ENCODE peak calls at places on chromosomes 6 and 20, in four cellular contexts. C is Calu3, A is H9, M is left ventricle myocardium inferior. H is an unnamed sample.

GRCh38 chr20:53032021-53033001 is 60.2 kb downstream of the TSHZ2 start:
- DNase-seq in C (no peak), A (no peak), M (no peak), H (peak)

GRCh38 chr6:32852844-32853540 is 512 bp downstream of the TAP1 start:
- DNase-seq in C (peak), A (peak), M (peak), H (peak)

GRCh38 chr20:47357296-47358051 is 975 bp upstream of the ZMYND8 start:
- DNase-seq in C (peak), A (peak), M (peak), H (peak)

GRCh38 chr6:169960531-169960890 is 209.1 kb downstream of the ERMARD start:
- DNase-seq in C (no peak), A (no peak), M (no peak), H (no peak)

GRCh38 chr6:109794201-109794926 is 103.3 kb downstream of the FIG4 start:
- DNase-seq in C (no peak), A (no peak), M (no peak), H (no peak)

GRCh38 chr20:35296101-35296554 is 3.9 kb upstream of the FAM83C start:
- DNase-seq in C (no peak), A (no peak), M (no peak), H (peak)

GRCh38 chr6:48766349-48766748 is 655.4 kb upstream of the PTCHD4 start:
- DNase-seq in C (peak), A (no peak), M (no peak), H (no peak)

GRCh38 chr6:133396225-133396624 is 155.1 kb downstream of the EYA4 start:
- DNase-seq in C (no peak), A (no peak), M (no peak), H (no peak)

GRCh38 chr6:136035378-136036070 is 184.0 kb downstream of the PDE7B start:
- DNase-seq in C (no peak), A (no peak), M (no peak), H (no peak)

GRCh38 chr6:30037182-30037788 is 23.8 kb upstream of the POLR1H start:
- DNase-seq in C (no peak), A (no peak), M (no peak), H (no peak)

GRCh38 chr6:89369009-89369408 is 16.5 kb upstream of the UBE2J1 start:
- DNase-seq in C (peak), A (peak), M (peak), H (no peak)

GRCh38 chr6:16800942-16801341 is 39.7 kb upstream of the ATXN1 start:
- DNase-seq in C (no peak), A (no peak), M (no peak), H (no peak)

GRCh38 chr20:19767070-19767469 is 9.0 kb downstream of the RIN2 start:
- DNase-seq in C (no peak), A (no peak), M (no peak), H (no peak)

GRCh38 chr6:22570185-22570551 is 802 bp downstream of the HDGFL1 start:
- DNase-seq in C (no peak), A (peak), M (no peak), H (no peak)

GRCh38 chr20:32605167-32605656 is 20.1 kb upstream of the NOL4L start:
- DNase-seq in C (no peak), A (no peak), M (no peak), H (no peak)

GRCh38 chr6:99589290-99589672 is 17.4 kb upstream of the PRDM13 start:
- DNase-seq in C (peak), A (peak), M (no peak), H (no peak)

GRCh38 chr20:59819496-59820203 is 113.8 kb downstream of the SYCP2 start:
- DNase-seq in C (no peak), A (peak), M (no peak), H (peak)

GRCh38 chr6:108570518-108570917 is 9.8 kb downstream of the FOXO3 start:
- DNase-seq in C (no peak), A (no peak), M (no peak), H (no peak)

GRCh38 chr6:33822575-33823395 is 19.0 kb upstream of the MLN start:
- DNase-seq in C (peak), A (peak), M (no peak), H (no peak)

GRCh38 chr20:44856847-44857448 is 28.6 kb upstream of the YWHAB start:
- DNase-seq in C (no peak), A (no peak), M (no peak), H (no peak)

GRCh38 chr6:47061631-47062300 is 19.6 kb upstream of the ADGRF1 start:
- DNase-seq in C (no peak), A (no peak), M (no peak), H (no peak)

GRCh38 chr20:651713-652610 is 1.0 kb downstream of the SRXN1 start:
- DNase-seq in C (no peak), A (no peak), M (no peak), H (no peak)

GRCh38 chr6:35044145-35044745 is 96.9 kb downstream of the TCP11 start:
- DNase-seq in C (no peak), A (peak), M (no peak), H (no peak)

GRCh38 chr6:78639505-78640110 is 227.7 kb upstream of the IRAK1BP1 start:
- DNase-seq in C (no peak), A (no peak), M (no peak), H (no peak)

GRCh38 chr6:160071805-160072687 is 49.6 kb upstream of the SLC22A1 start:
- DNase-seq in C (no peak), A (no peak), M (no peak), H (no peak)

GRCh38 chr6:37288247-37288646 is 30.3 kb upstream of the TMEM217 start:
- DNase-seq in C (no peak), A (no peak), M (no peak), H (no peak)

GRCh38 chr6:15026832-15027231 is 219.0 kb upstream of the JARID2 start:
- DNase-seq in C (no peak), A (no peak), M (no peak), H (no peak)

GRCh38 chr6:13307508-13307995 is 20.8 kb downstream of the TBC1D7 start:
- DNase-seq in C (no peak), A (no peak), M (no peak), H (no peak)

GRCh38 chr6:163414117-163414366 is 476 bp upstream of the QKI start:
- DNase-seq in C (no peak), A (no peak), M (no peak), H (no peak)

GRCh38 chr6:22536111-22536510 is 33.3 kb upstream of the HDGFL1 start:
- DNase-seq in C (no peak), A (no peak), M (no peak), H (no peak)

GRCh38 chr6:121884056-121884455 is 448.6 kb downstream of the GJA1 start:
- DNase-seq in C (no peak), A (no peak), M (no peak), H (no peak)

GRCh38 chr6:12383448-12383847 is 93.3 kb downstream of the EDN1 start:
- DNase-seq in C (no peak), A (no peak), M (no peak), H (no peak)

GRCh38 chr6:168226832-168227434 is 92.6 kb downstream of the DACT2 start:
- DNase-seq in C (no peak), A (no peak), M (no peak), H (no peak)

GRCh38 chr6:111691345-111692225 is 85.9 kb upstream of the TRAF3IP2 start:
- DNase-seq in C (no peak), A (no peak), M (no peak), H (no peak)

GRCh38 chr6:154882107-154882506 is 113.0 kb upstream of the TIAM2 start:
- DNase-seq in C (no peak), A (no peak), M (no peak), H (no peak)

GRCh38 chr6:25599516-25600060 is 52.4 kb upstream of the SCGN start:
- DNase-seq in C (no peak), A (no peak), M (no peak), H (no peak)

GRCh38 chr20:34111057-34111711 is 859 bp downstream of the EIF2S2 start:
- DNase-seq in C (peak), A (no peak), M (no peak), H (no peak)

GRCh38 chr6:20319520-20320357 is 81.9 kb upstream of the E2F3 start:
- DNase-seq in C (no peak), A (no peak), M (no peak), H (peak)

GRCh38 chr6:75098709-75099108 is 107.1 kb downstream of the COL12A1 start:
- DNase-seq in C (peak), A (no peak), M (peak), H (peak)

GRCh38 chr20:43102394-43102793 is 87.3 kb downstream of the PTPRT start:
- DNase-seq in C (peak), A (peak), M (no peak), H (no peak)
- TF ChIP-seq CTCF in C (no peak), A (peak), M (no peak), H (no peak)

DNA sequence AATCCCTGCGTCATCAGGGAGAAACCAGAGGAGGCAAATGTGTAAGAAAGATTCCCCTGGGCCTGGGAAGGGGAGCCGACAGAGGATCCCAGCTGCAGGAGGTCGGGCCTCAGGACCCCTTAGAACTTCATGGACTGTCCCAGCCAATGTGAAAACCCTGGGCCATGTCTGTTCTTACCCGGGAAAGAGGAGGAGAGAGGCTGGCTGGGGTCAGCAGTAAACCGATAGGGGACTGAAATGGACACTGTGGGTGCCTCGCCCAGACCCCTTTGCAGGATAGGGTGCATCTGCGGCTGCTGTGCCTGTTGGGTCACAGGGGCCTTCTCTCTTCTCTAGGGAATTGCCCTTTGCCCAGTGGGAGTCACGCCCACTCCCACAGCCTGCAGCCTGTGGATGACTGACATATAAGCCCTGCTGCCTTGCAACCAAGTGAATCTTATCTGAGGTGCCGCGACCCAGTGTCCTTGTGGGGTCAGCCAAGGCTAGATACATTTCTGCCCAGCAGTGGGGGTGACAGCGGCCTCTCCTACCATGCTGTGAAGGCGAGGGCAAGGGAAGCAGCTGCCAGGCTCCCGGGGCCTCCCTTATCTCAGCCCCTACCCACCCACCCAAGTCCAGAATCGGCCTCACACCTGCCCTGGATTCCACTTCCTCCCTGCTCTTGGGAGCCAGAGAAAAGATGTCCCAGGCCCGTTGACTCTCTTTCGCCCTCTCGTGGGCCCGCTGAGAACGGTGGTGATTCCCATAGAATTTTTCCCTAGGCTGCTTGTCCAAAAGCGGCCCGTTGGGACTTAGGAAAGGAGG is 76.2 kb upstream of the RNF24 start:
- DNase-seq in C (peak), A (peak), M (peak), H (no peak)
- TF ChIP-seq CTCF in C (peak), A (peak), M (peak), H (peak)

GRCh38 chr20:16245879-16246278 is 327.4 kb downstream of the KIF16B start:
- DNase-seq in C (no peak), A (no peak), M (no peak), H (no peak)

GRCh38 chr20:16243470-16243869 is 329.8 kb downstream of the KIF16B start:
- DNase-seq in C (no peak), A (no peak), M (no peak), H (no peak)

GRCh38 chr20:16240355-16240754 is 332.9 kb downstream of the KIF16B start:
- DNase-seq in C (no peak), A (no peak), M (no peak), H (no peak)

GRCh38 chr20:16246870-16247269 is 326.4 kb downstream of the KIF16B start:
- DNase-seq in C (no peak), A (no peak), M (no peak), H (no peak)

DNA sequence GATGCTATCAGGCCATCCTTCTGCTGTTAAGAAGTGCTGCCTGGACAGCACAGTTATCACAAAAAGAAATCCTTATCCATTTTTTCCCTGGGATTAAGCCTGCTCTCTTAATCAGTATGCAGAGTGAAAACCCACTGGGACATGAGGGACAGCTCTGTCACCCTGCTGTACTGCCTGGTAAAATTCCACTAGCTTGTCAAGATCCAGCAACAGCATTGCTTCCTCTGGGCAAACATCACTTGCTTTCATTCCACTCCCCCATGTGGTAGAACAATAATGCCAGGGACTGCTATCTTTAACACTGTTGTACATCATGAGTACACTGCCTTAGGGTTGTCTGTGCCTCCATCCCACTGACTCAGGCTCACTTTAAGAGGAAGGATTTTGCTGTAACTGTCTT is 331.3 kb downstream of the KIF16B start:
- DNase-seq in C (no peak), A (no peak), M (no peak), H (no peak)
- TF ChIP-seq CTCF in C (no peak), A (peak), M (peak), H (no peak)

GRCh38 chr20:12906401-12906800 is 102.4 kb upstream of the SPTLC3 start:
- DNase-seq in C (no peak), A (no peak), M (no peak), H (no peak)
- TF ChIP-seq CTCF in C (no peak), A (no peak), M (no peak), H (no peak)

GRCh38 chr6:82073484-82073883 is 174.1 kb downstream of the IBTK start:
- DNase-seq in C (no peak), A (no peak), M (no peak), H (no peak)

GRCh38 chr6:82078286-82078908 is 169.1 kb downstream of the IBTK start:
- DNase-seq in C (no peak), A (no peak), M (no peak), H (no peak)

GRCh38 chr6:82072771-82073170 is 174.8 kb downstream of the IBTK start:
- DNase-seq in C (no peak), A (no peak), M (no peak), H (peak)

GRCh38 chr6:82080767-82081166 is 166.8 kb downstream of the IBTK start:
- DNase-seq in C (no peak), A (no peak), M (no peak), H (no peak)

DNA sequence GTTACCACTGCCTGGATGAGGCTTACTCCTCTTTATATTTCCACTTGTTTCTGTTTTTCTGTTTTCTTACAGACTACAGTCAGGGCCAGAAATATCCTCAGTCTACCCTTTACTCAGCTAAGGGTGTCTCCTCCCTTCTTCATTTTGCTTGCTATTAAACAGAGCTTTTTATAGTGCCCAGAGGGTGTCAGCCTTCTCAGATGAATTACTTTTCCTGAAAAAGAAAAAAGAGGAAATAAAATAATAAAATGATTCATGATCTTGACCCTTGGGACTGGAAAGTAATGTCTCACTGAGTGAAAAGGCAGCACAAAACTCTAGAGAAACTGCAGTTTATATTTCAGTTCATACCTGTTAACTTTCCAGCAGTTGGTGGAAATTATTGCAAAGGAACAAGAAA is 170.7 kb downstream of the IBTK start:
- DNase-seq in C (no peak), A (no peak), M (no peak), H (no peak)
- TF ChIP-seq CTCF in C (no peak), A (no peak), M (no peak), H (no peak)

GRCh38 chr6:139925894-139926641 is 551.6 kb upstream of the CITED2 start:
- DNase-seq in C (no peak), A (no peak), M (no peak), H (no peak)

GRCh38 chr6:139923964-139924475 is 549.6 kb upstream of the CITED2 start:
- DNase-seq in C (no peak), A (no peak), M (no peak), H (no peak)

GRCh38 chr6:139927742-139928305 is 553.4 kb upstream of the CITED2 start:
- DNase-seq in C (no peak), A (no peak), M (no peak), H (no peak)

GRCh38 chr6:139926711-139927110 is 552.3 kb upstream of the CITED2 start:
- DNase-seq in C (no peak), A (no peak), M (no peak), H (no peak)

DNA sequence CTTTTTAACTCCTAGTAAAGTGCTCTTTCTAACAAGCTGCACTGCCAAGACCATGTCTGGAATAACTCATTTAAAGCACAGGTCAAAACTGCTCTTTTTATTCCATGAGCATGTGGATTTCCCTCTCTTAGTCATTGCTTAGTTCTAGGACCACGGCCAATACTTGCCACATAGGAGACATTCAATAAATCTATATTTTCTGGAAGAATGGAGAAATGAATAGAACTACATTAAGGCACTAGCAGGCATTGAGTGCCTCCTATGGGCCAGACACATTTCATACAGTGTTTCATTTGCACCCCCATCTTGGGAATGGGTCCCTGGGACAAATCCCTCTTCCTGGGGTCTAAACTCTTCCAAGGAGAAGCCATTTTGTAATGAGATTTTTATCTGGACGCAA is 552.8 kb upstream of the CITED2 start:
- DNase-seq in C (no peak), A (no peak), M (no peak), H (no peak)
- TF ChIP-seq CTCF in C (no peak), A (peak), M (no peak), H (no peak)